ENCODE peak calls at places on chromosome 12, in ten cellular contexts. P is left ventricle myocardium inferior, G is uterus, M is tibial artery, V is heart left ventricle, W is neuronal stem cell, T is thoracic aorta, S is HL-60, R is stomach, L is GM23338. Y is an unnamed sample. For H3K27me3, the result is how much of the 10 kb centered on the place peaks cover.

GRCh38 chr12:88371416-88372183 is 208.7 kb downstream of the KITLG start:
- DNase-seq in S (no peak), P (no peak), L (no peak), W (no peak), M (peak), V (no peak), G (no peak), R (no peak), T (peak), Y (peak)

GRCh38 chr12:12331244-12331771 is 18.7 kb downstream of the MANSC1 start:
- DNase-seq in R (no peak), W (no peak), V (no peak), S (no peak), L (peak), P (no peak), M (no peak), T (no peak), G (peak), Y (no peak)

GRCh38 chr12:43289412-43289811 is 262.6 kb downstream of the ADAMTS20 start:
- DNase-seq in W (no peak), R (no peak), T (no peak), G (peak), S (no peak), V (no peak), P (no peak), M (no peak), L (no peak), Y (no peak)

GRCh38 chr12:29024117-29024516 is 125.0 kb upstream of the FAR2 start:
- DNase-seq in P (no peak), R (no peak), S (no peak), L (peak), V (no peak), W (no peak), T (no peak), G (no peak), M (no peak), Y (no peak)

GRCh38 chr12:14691560-14691959 is 4.8 kb downstream of the GUCY2C start:
- DNase-seq in G (no peak), R (peak), L (no peak), S (peak), M (peak), P (peak), W (no peak), V (peak), T (peak), Y (peak)

GRCh38 chr12:57583008-57583831 is 7.8 kb upstream of the PIP4K2C start:
- DNase-seq in R (peak), P (no peak), M (peak), W (peak), T (peak), L (peak), S (peak), G (peak), V (no peak), Y (peak)

GRCh38 chr12:46373303-46374182 is 970 bp upstream of the SLC38A2 start:
- DNase-seq in W (peak), V (peak), M (peak), P (peak), T (no peak), G (peak), L (peak), S (peak), R (peak), Y (peak)

GRCh38 chr12:113214938-113215400 is 6.3 kb upstream of the TPCN1 start:
- DNase-seq in R (no peak), V (no peak), P (peak), M (peak), G (peak), S (peak), W (no peak), L (no peak), T (no peak), Y (no peak)

GRCh38 chr12:19082365-19082911 is 47.1 kb upstream of the PLEKHA5 start:
- DNase-seq in G (no peak), R (no peak), T (no peak), S (no peak), V (no peak), P (no peak), M (no peak), L (no peak), W (no peak), Y (no peak)

GRCh38 chr12:128381961-128382360 is 115.0 kb downstream of the TMEM132C start:
- DNase-seq in V (no peak), T (no peak), W (no peak), P (no peak), G (no peak), M (no peak), S (no peak), L (no peak), R (no peak), Y (no peak)
- H3K27me3 ChIP-seq in V (under half), T (under half), W (half or more), P (half or more), G (under half), M (under half), S (under half), L (under half), R (under half), Y (under half)

GRCh38 chr12:130780880-130781575 is 58.0 kb downstream of the STX2 start:
- DNase-seq in V (no peak), M (no peak), S (no peak), L (no peak), T (no peak), P (no peak), G (no peak), R (no peak), W (no peak), Y (no peak)

GRCh38 chr12:130776857-130777339 is 60.8 kb upstream of the RIMBP2 start:
- DNase-seq in S (no peak), W (no peak), T (no peak), M (no peak), G (no peak), P (no peak), V (no peak), L (no peak), R (no peak), Y (no peak)

GRCh38 chr12:130778776-130779175 is 60.3 kb downstream of the STX2 start:
- DNase-seq in R (no peak), V (no peak), G (no peak), L (no peak), M (no peak), W (no peak), T (no peak), P (no peak), S (no peak), Y (no peak)

GRCh38 chr12:130780325-130780724 is 58.7 kb downstream of the STX2 start:
- DNase-seq in G (no peak), T (no peak), W (no peak), L (no peak), M (no peak), V (no peak), S (no peak), P (no peak), R (no peak), Y (no peak)

DNA sequence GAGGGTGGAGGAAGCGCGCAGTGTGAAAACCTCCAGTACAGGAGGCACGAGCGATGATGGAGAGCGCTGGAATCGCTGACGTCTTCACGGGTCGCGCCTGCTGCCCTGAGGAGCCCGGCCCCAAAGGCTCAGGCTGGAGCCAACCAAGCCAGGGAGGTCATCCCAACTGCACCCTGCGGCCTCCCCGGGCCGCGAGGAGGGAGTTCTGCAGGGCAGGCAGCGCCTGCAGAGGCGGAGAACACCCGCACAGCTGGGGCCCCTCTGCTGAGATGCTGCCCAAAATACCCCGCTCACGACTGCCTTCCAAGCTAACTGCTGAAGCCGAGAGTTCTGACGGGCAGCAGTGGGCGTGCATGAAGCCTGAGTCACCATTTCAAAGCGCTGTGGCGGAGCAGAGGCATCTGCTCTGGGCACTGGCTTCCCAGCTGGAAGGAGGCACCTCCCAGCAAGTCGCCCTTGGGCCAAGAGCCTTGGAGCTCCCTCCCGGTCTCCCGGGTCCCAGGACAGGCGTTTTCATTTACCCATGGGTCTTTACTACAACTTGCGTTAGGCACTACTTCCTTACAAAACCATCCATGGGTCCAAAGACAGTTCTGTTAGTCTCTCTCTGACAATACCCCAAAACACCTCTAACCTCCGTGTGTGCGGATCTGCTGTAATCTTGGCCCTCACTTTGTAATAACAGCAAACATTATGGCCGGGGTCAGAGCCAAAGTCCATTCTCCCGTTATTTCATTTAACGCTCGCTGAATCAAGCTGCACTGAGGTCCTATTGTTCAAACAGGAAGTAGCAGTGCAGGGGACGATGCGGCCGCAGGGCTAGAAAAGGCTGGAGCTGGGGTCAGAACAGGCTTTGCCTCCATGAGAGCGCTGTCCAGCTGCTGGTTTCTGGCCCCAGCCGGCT is 60.1 kb upstream of the RIMBP2 start:
- DNase-seq in M (no peak), P (no peak), L (peak), G (peak), T (no peak), R (no peak), V (peak), S (no peak), W (no peak), Y (no peak)
- H3K4me3 ChIP-seq in M (peak), P (peak), L (peak), G (peak), T (peak), R (peak), V (peak), S (no peak), W (peak), Y (peak)

GRCh38 chr12:45049912-45050318 is 984 bp downstream of the DBX2 start:
- DNase-seq in G (no peak), R (no peak), M (no peak), V (no peak), L (peak), P (no peak), S (no peak), T (no peak), W (peak), Y (no peak)
- H3K27me3 ChIP-seq in G (under half), R (under half), M (under half), V (under half), L (half or more), P (half or more), S (half or more), T (under half), W (under half), Y (under half)

DNA sequence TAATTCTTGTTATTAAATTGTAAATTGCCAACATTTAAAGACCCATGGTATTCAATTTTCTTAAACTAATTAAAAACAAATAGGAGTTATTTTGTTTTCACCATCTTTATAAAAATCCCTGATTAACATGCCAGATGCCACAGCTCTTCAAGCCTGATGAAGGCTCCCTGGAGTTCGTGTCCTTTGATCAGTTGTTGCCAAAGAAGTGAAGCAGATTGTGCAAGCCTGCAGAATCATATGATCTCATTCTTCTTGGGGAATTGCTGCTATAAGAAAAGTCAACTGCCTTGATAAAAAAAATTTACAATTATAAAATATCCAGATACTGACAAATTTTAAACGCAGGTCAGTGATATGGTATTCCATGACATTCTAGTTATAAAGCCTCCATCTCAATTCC is 288.3 kb upstream of the PPFIA2 start:
- DNase-seq in T (no peak), R (no peak), S (no peak), M (no peak), P (no peak), V (no peak), W (no peak), L (no peak), G (no peak), Y (no peak)
- H3K4me3 ChIP-seq in T (no peak), R (no peak), S (no peak), M (no peak), P (no peak), V (no peak), W (no peak), L (no peak), G (no peak), Y (no peak)

GRCh38 chr12:107864235-107864634 is 89.7 kb downstream of the ASCL4 start:
- DNase-seq in R (no peak), P (no peak), L (peak), G (no peak), M (no peak), T (no peak), V (no peak), W (no peak), S (no peak), Y (no peak)
- H3K27me3 ChIP-seq in R (under half), P (half or more), L (under half), G (under half), M (under half), T (under half), V (under half), W (under half), S (under half), Y (under half)

GRCh38 chr12:54298904-54299303 is 1.9 kb downstream of the NFE2 start:
- DNase-seq in G (no peak), P (no peak), W (no peak), L (no peak), T (no peak), M (no peak), S (no peak), R (no peak), V (no peak), Y (no peak)

GRCh38 chr12:54299515-54300266 is 1.1 kb downstream of the NFE2 start:
- DNase-seq in M (no peak), T (no peak), L (no peak), S (no peak), R (no peak), G (no peak), P (no peak), W (no peak), V (no peak), Y (no peak)

GRCh38 chr12:54294152-54294913 is 6.5 kb downstream of the NFE2 start:
- DNase-seq in M (no peak), V (peak), T (no peak), W (peak), P (peak), L (peak), R (peak), G (peak), S (peak), Y (peak)

GRCh38 chr12:54294914-54295566 is 5.8 kb downstream of the NFE2 start:
- DNase-seq in V (no peak), R (no peak), S (no peak), P (no peak), T (no peak), M (no peak), G (no peak), L (no peak), W (no peak), Y (no peak)

GRCh38 chr12:54296393-54297121 is 4.3 kb downstream of the NFE2 start:
- DNase-seq in P (no peak), G (no peak), S (peak), T (no peak), L (no peak), R (no peak), M (no peak), V (no peak), W (no peak), Y (no peak)
- H3K4me3 ChIP-seq in P (no peak), G (no peak), S (peak), T (no peak), L (no peak), R (no peak), M (no peak), V (no peak), W (no peak), Y (no peak)

GRCh38 chr12:121762269-121762668 is 31.2 kb downstream of the RHOF start:
- DNase-seq in V (no peak), M (no peak), G (no peak), T (no peak), L (no peak), W (no peak), P (no peak), R (no peak), S (no peak), Y (no peak)
- H3K27me3 ChIP-seq in V (under half), M (under half), G (under half), T (under half), L (under half), W (under half), P (under half), R (under half), S (under half), Y (under half)

GRCh38 chr12:45050331-45050750 is 558 bp downstream of the DBX2 start:
- DNase-seq in L (peak), W (no peak), T (no peak), P (no peak), G (no peak), S (no peak), R (no peak), M (no peak), V (peak), Y (no peak)

GRCh38 chr12:45050751-45051489 is at the start of gene DBX2:
- DNase-seq in V (no peak), M (no peak), R (no peak), P (no peak), L (peak), T (no peak), W (peak), S (no peak), G (no peak), Y (no peak)

DNA sequence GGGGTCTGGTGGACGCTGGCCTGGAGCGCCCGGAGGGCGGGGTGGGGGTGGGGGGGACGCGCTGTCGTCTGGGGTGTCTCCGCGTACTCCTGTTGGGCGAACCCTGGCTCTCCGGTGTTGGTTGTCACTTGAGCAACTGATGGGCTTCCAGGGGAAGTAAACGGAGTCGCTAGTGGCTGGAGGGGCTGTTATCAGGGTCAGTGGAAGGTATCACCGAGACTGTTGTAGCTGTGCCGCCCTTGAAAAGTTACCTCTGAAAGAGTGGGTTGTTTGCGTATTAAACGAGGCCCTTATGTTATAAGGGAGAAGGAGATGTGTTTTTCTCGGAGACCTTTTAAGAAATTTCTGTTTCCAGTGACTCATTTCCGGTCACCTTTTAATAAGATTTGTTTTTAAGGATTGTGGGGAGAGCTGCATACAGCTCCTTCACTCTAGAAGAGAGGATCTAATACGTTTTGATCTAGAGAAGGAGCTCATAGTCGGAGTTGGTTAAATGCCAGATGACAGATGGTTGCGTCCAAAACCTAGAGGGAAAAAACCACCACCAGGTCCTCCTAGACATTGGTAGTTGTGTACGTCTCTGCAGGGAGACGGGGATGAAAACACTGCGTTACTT is 699 bp upstream of the DBX2 start:
- DNase-seq in P (no peak), M (no peak), G (no peak), W (no peak), R (no peak), V (no peak), T (no peak), L (peak), S (no peak), Y (no peak)
- H3K4me3 ChIP-seq in P (peak), M (peak), G (peak), W (peak), R (peak), V (peak), T (peak), L (peak), S (no peak), Y (no peak)

GRCh38 chr12:27551172-27551840 is 27.3 kb downstream of the PPFIBP1 start:
- DNase-seq in W (no peak), G (no peak), S (no peak), P (no peak), V (no peak), M (no peak), R (no peak), L (no peak), T (no peak), Y (no peak)

GRCh38 chr12:27550653-27550975 is 26.6 kb downstream of the PPFIBP1 start:
- DNase-seq in L (no peak), W (no peak), M (no peak), T (no peak), S (no peak), P (no peak), R (no peak), V (no peak), G (no peak), Y (no peak)

GRCh38 chr12:27549231-27549800 is 25.3 kb downstream of the PPFIBP1 start:
- DNase-seq in R (no peak), V (no peak), S (no peak), T (no peak), M (no peak), G (no peak), W (no peak), P (no peak), L (no peak), Y (no peak)

GRCh38 chr12:27548301-27549199 is 24.5 kb downstream of the PPFIBP1 start:
- DNase-seq in T (no peak), G (no peak), S (no peak), L (no peak), M (no peak), W (no peak), P (no peak), R (no peak), V (no peak), Y (no peak)

GRCh38 chr12:27549801-27550652 is 26.0 kb downstream of the PPFIBP1 start:
- DNase-seq in P (peak), L (peak), T (peak), S (peak), W (no peak), V (peak), G (peak), R (peak), M (peak), Y (peak)
- H3K27me3 ChIP-seq in P (under half), L (under half), T (under half), S (under half), W (under half), V (under half), G (under half), R (under half), M (under half), Y (under half)